ENCODE peak calls at places on chromosomes 4 and X, in nine cellular contexts. One of them, this sample, is unnamed.
A peak's percentile ranks its signal among the peaks of the same experiment; 100 is the strongest.

GRCh38 chrX:150032742-150033141 is 94.5 kb upstream of the EOLA2 start:
- DNase-seq in IMR-90: peak; percentile 81
- DNase-seq in brain microvascular endothelial cell: peak; percentile 70
- DNase-seq in cardiac muscle cell: peak; percentile 52
- DNase-seq in upper lobe of left lung: no peak
- DNase-seq in nephron progenitor cell: no peak
- DNase-seq in astrocyte of the cerebellum: no peak
- DNase-seq in left ventricle myocardium inferior: no peak
- DNase-seq in OCI-LY7: no peak
- DNase-seq in this sample: no peak

GRCh38 chrX:119541188-119541587 is 24.0 kb downstream of the STEEP1 start:
- DNase-seq in cardiac muscle cell: peak; percentile 70
- DNase-seq in upper lobe of left lung: no peak
- DNase-seq in brain microvascular endothelial cell: peak; percentile 73
- DNase-seq in nephron progenitor cell: no peak
- DNase-seq in astrocyte of the cerebellum: peak; percentile 15
- DNase-seq in left ventricle myocardium inferior: no peak
- DNase-seq in IMR-90: peak; percentile 86
- DNase-seq in OCI-LY7: no peak
- DNase-seq in this sample: no peak

GRCh38 chr4:41982716-41983115 is 1.2 kb downstream of the DCAF4L1 start:
- DNase-seq in upper lobe of left lung: no peak
- DNase-seq in IMR-90: no peak
- DNase-seq in cardiac muscle cell: no peak
- DNase-seq in OCI-LY7: no peak
- DNase-seq in nephron progenitor cell: no peak
- DNase-seq in left ventricle myocardium inferior: no peak
- DNase-seq in brain microvascular endothelial cell: no peak
- DNase-seq in astrocyte of the cerebellum: no peak
- DNase-seq in this sample: no peak

GRCh38 chrX:30673405-30673804 is 20.2 kb downstream of the GK start:
- DNase-seq in astrocyte of the cerebellum: no peak
- DNase-seq in IMR-90: no peak
- DNase-seq in cardiac muscle cell: no peak
- DNase-seq in nephron progenitor cell: no peak
- DNase-seq in upper lobe of left lung: no peak
- DNase-seq in OCI-LY7: no peak
- DNase-seq in brain microvascular endothelial cell: no peak
- DNase-seq in left ventricle myocardium inferior: no peak
- DNase-seq in this sample: no peak

GRCh38 chrX:48468247-48468671 is 1.8 kb downstream of the SLC38A5 start:
- DNase-seq in nephron progenitor cell: peak; percentile 14
- DNase-seq in left ventricle myocardium inferior: no peak
- DNase-seq in cardiac muscle cell: no peak
- DNase-seq in astrocyte of the cerebellum: no peak
- DNase-seq in OCI-LY7: peak; percentile 43
- DNase-seq in brain microvascular endothelial cell: no peak
- DNase-seq in upper lobe of left lung: no peak
- DNase-seq in IMR-90: no peak
- DNase-seq in this sample: no peak

GRCh38 chr4:2913168-2913567 is 50.0 kb downstream of the NOP14 start:
- DNase-seq in cardiac muscle cell: no peak
- DNase-seq in nephron progenitor cell: no peak
- DNase-seq in astrocyte of the cerebellum: no peak
- DNase-seq in OCI-LY7: no peak
- DNase-seq in left ventricle myocardium inferior: no peak
- DNase-seq in brain microvascular endothelial cell: no peak
- DNase-seq in upper lobe of left lung: peak; percentile 85
- DNase-seq in IMR-90: no peak
- DNase-seq in this sample: no peak

GRCh38 chr4:173367946-173368345 is 2.8 kb upstream of the SAP30 start:
- DNase-seq in astrocyte of the cerebellum: no peak
- DNase-seq in left ventricle myocardium inferior: no peak
- DNase-seq in IMR-90: peak; percentile 27
- DNase-seq in OCI-LY7: peak; percentile 7
- DNase-seq in nephron progenitor cell: no peak
- DNase-seq in cardiac muscle cell: peak; percentile 61
- DNase-seq in upper lobe of left lung: no peak
- DNase-seq in brain microvascular endothelial cell: no peak
- DNase-seq in this sample: no peak

GRCh38 chrX:118823263-118824172 is at the start of gene ZCCHC12:
- DNase-seq in upper lobe of left lung: peak; percentile 48
- DNase-seq in brain microvascular endothelial cell: peak; percentile 37
- DNase-seq in IMR-90: peak; percentile 37
- DNase-seq in cardiac muscle cell: peak; percentile 64
- DNase-seq in nephron progenitor cell: peak; percentile 79
- DNase-seq in astrocyte of the cerebellum: peak; percentile 28
- DNase-seq in OCI-LY7: no peak
- DNase-seq in left ventricle myocardium inferior: peak; percentile 16
- DNase-seq in this sample: peak; percentile 32

GRCh38 chr4:61214680-61215079 is 14.6 kb downstream of the ADGRL3 start:
- DNase-seq in nephron progenitor cell: no peak
- DNase-seq in upper lobe of left lung: no peak
- DNase-seq in astrocyte of the cerebellum: no peak
- DNase-seq in IMR-90: no peak
- DNase-seq in left ventricle myocardium inferior: no peak
- DNase-seq in cardiac muscle cell: no peak
- DNase-seq in brain microvascular endothelial cell: no peak
- DNase-seq in OCI-LY7: no peak
- DNase-seq in this sample: no peak

DNA sequence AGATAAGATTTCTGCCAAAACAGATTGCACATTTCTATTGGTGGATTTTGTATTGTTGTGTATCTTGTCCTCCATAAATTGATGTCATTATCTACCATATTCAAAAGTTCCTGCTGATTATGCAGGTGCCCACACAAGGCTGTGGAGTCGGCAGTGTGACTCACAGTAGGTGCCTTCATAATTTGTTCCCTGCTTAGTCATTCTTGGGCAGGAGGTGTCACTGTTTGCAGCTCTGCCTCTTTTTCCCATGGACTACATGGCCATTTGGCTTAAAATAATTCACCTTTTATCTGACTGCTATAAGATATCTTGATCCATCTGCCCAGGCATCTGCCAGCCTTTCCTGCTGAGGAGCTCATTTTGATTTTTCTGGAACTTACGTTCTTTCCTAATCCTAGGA is 33.6 kb upstream of the ENPEP start:
- DNase-seq in cardiac muscle cell: no peak
- DNase-seq in astrocyte of the cerebellum: no peak
- DNase-seq in IMR-90: no peak
- DNase-seq in left ventricle myocardium inferior: no peak
- DNase-seq in upper lobe of left lung: no peak
- DNase-seq in brain microvascular endothelial cell: no peak
- DNase-seq in nephron progenitor cell: no peak
- DNase-seq in OCI-LY7: no peak
- DNase-seq in this sample: no peak
- TF ChIP-seq CTCF in cardiac muscle cell: no peak
- TF ChIP-seq CTCF in astrocyte of the cerebellum: no peak
- TF ChIP-seq CTCF in IMR-90: no peak
- TF ChIP-seq CTCF in left ventricle myocardium inferior: no peak
- TF ChIP-seq CTCF in upper lobe of left lung: no peak
- TF ChIP-seq CTCF in brain microvascular endothelial cell: peak; percentile 21
- TF ChIP-seq CTCF in nephron progenitor cell: no peak
- TF ChIP-seq CTCF in OCI-LY7: no peak
- TF ChIP-seq CTCF in this sample: no peak

DNA sequence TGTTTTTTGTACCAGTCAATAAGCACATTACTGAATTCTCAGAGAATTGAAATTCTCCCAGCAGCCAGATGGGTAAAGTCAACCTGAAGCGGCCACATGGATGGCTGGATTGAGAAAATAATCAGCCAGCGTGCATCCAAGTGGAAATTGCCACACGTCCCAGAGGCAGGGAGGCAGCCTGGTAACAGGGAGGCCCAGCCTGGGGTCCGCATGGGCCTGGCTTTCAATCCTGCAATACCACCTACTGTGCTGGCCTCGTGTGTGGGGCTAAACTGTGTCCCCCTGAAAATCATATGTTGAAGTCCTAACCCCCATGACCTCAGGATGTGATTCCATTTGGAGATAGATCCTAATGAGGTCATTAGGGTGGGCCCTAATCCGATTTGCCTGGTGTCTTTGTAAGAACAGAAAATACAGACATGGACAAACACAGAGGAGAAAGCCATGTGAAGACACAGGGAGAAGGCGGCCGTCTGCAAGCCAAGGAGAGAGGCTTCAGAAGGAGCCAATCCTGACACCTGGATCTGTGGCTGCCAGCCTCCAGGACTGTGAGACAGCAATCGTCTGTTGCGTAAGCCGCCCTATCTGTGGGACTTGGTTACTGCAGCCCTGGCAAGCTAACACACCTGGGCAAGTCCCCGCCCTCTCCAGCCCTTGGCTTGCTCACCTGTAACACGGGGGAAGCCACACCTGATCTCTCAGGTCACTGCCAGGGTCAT is 90.3 kb downstream of the JAKMIP1 start:
- DNase-seq in IMR-90: no peak
- DNase-seq in OCI-LY7: peak; percentile 20
- DNase-seq in cardiac muscle cell: no peak
- DNase-seq in left ventricle myocardium inferior: no peak
- DNase-seq in astrocyte of the cerebellum: no peak
- DNase-seq in brain microvascular endothelial cell: no peak
- DNase-seq in upper lobe of left lung: no peak
- DNase-seq in nephron progenitor cell: no peak
- DNase-seq in this sample: no peak
- TF ChIP-seq CTCF in IMR-90: no peak
- TF ChIP-seq CTCF in OCI-LY7: peak; percentile 64
- TF ChIP-seq CTCF in cardiac muscle cell: no peak
- TF ChIP-seq CTCF in left ventricle myocardium inferior: no peak
- TF ChIP-seq CTCF in astrocyte of the cerebellum: peak; percentile 4
- TF ChIP-seq CTCF in brain microvascular endothelial cell: peak; percentile 7
- TF ChIP-seq CTCF in upper lobe of left lung: no peak
- TF ChIP-seq CTCF in nephron progenitor cell: peak; percentile 41
- TF ChIP-seq CTCF in this sample: no peak

DNA sequence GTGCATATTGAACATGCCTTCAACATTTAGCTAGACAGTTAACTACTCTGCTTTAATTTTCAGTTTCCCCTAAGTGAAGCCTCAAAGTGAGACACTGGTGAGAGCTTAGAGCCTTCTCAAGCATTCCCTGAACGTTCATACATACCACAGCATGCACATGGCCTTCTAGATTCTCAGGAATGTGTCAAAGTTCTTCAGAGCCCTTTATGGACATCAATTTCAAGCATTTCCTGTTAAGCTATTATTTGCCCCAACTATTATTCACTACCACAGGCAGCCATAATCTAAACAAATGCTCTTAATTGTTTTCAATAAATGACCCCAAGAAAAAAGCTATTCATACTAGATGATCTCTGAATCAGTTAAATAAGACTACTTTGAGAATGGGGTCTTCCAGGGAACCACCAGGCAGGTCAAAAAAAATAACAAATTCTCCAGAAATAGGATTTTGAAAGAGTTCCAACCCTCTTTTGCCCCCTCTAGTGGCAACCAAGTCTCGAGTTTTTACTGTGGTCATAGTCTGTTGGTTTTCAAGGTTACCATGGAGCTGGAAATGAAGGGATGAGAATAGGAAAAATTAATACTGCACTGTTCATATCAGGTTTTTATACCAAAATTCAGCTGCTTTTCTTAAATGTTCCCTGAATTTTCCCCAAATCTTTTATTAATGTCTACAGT is 235.4 kb downstream of the RAB28 start:
- DNase-seq in upper lobe of left lung: no peak
- DNase-seq in IMR-90: peak; percentile 6
- DNase-seq in nephron progenitor cell: no peak
- DNase-seq in left ventricle myocardium inferior: no peak
- DNase-seq in astrocyte of the cerebellum: no peak
- DNase-seq in brain microvascular endothelial cell: peak; percentile 53
- DNase-seq in OCI-LY7: no peak
- DNase-seq in cardiac muscle cell: peak; percentile 4
- DNase-seq in this sample: no peak
- TF ChIP-seq CTCF in upper lobe of left lung: no peak
- TF ChIP-seq CTCF in IMR-90: no peak
- TF ChIP-seq CTCF in nephron progenitor cell: no peak
- TF ChIP-seq CTCF in left ventricle myocardium inferior: peak; percentile 27
- TF ChIP-seq CTCF in astrocyte of the cerebellum: peak; percentile 41
- TF ChIP-seq CTCF in brain microvascular endothelial cell: peak; percentile 60
- TF ChIP-seq CTCF in OCI-LY7: peak; percentile 69
- TF ChIP-seq CTCF in cardiac muscle cell: peak; percentile 19
- TF ChIP-seq CTCF in this sample: no peak

DNA sequence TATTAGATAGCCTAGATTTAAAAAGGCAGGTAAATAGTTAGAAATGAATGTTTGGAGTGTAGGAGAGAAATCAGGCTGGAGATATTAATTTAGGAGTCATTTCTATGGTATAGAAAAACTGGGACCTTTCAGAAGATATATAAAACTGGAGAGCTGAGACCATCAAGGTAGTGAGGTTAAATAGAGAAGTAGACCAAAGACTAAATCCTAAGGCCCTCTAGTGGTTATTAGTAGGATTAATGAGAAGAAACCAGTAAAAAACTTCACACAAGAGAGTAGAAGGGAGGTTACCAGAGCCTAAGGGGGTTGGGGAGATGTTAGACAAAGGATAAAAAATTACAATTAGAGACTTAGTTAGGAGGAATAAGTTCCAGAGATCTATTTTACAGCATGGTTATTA is 351.0 kb upstream of the SPANXN1 start:
- DNase-seq in upper lobe of left lung: no peak
- DNase-seq in astrocyte of the cerebellum: no peak
- DNase-seq in nephron progenitor cell: no peak
- DNase-seq in IMR-90: no peak
- DNase-seq in brain microvascular endothelial cell: no peak
- DNase-seq in OCI-LY7: no peak
- DNase-seq in cardiac muscle cell: no peak
- DNase-seq in left ventricle myocardium inferior: no peak
- DNase-seq in this sample: no peak
- TF ChIP-seq CTCF in upper lobe of left lung: no peak
- TF ChIP-seq CTCF in astrocyte of the cerebellum: no peak
- TF ChIP-seq CTCF in nephron progenitor cell: peak; percentile 48
- TF ChIP-seq CTCF in IMR-90: peak; percentile 12
- TF ChIP-seq CTCF in brain microvascular endothelial cell: peak; percentile 10
- TF ChIP-seq CTCF in OCI-LY7: peak; percentile 58
- TF ChIP-seq CTCF in cardiac muscle cell: no peak
- TF ChIP-seq CTCF in left ventricle myocardium inferior: no peak
- TF ChIP-seq CTCF in this sample: no peak

GRCh38 chr4:155787113-155787710 is 28.4 kb downstream of the GUCY1B1 start:
- DNase-seq in astrocyte of the cerebellum: peak; percentile 39
- DNase-seq in upper lobe of left lung: no peak
- DNase-seq in cardiac muscle cell: peak; percentile 78
- DNase-seq in IMR-90: peak; percentile 70
- DNase-seq in OCI-LY7: peak; percentile 18
- DNase-seq in left ventricle myocardium inferior: no peak
- DNase-seq in nephron progenitor cell: peak; percentile 8
- DNase-seq in brain microvascular endothelial cell: peak; percentile 64
- DNase-seq in this sample: no peak
- TF ChIP-seq CTCF in astrocyte of the cerebellum: peak; percentile 84
- TF ChIP-seq CTCF in upper lobe of left lung: peak; percentile 37
- TF ChIP-seq CTCF in cardiac muscle cell: peak; percentile 91
- TF ChIP-seq CTCF in IMR-90: peak; percentile 93
- TF ChIP-seq CTCF in OCI-LY7: peak; percentile 74
- TF ChIP-seq CTCF in left ventricle myocardium inferior: peak; percentile 85
- TF ChIP-seq CTCF in nephron progenitor cell: peak; percentile 77
- TF ChIP-seq CTCF in brain microvascular endothelial cell: peak; percentile 74
- TF ChIP-seq CTCF in this sample: peak; percentile 17

This sample was measured in activated B cell treated with CpG ODN at 0.5 μM for 24 hours.